ENCODE peak calls at places on chromosomes 7 and 10, in seven cellular contexts. O is NCI-H2029 treated with DMSO at 0.1 percent for 48 hours, I is activated B cell treated with CpG ODN at 0.5 μM for 24 hours, E is right cardiac atrium, K is SW 1271, V is amniotic stem cell, M is AG10803. N is an unnamed sample.

GRCh38 chr10:87761892-87762291 is 56.1 kb downstream of the ATAD1 start:
- DNase-seq in M (peak), K (no peak), O (no peak), I (no peak), V (no peak), E (no peak), N (no peak)

GRCh38 chr10:71266147-71266917 is 52.7 kb upstream of the SLC29A3 start:
- DNase-seq in V (no peak), K (no peak), I (no peak), O (no peak), M (peak), E (peak), N (no peak)

GRCh38 chr10:63700209-63700934 is 179.2 kb downstream of the REEP3 start:
- DNase-seq in M (peak), K (peak), I (no peak), O (peak), V (peak), E (peak), N (no peak)

GRCh38 chr7:2939193-2939885 is 95.2 kb upstream of the GNA12 start:
- DNase-seq in M (peak), V (no peak), E (no peak), I (no peak), K (no peak), O (no peak), N (no peak)

GRCh38 chr10:77230194-77230593 is 407.4 kb downstream of the KCNMA1 start:
- DNase-seq in O (no peak), I (no peak), M (peak), V (no peak), E (no peak), K (no peak), N (no peak)

GRCh38 chr10:119542357-119542989 is at the start of gene RGS10:
- DNase-seq in V (no peak), M (peak), E (peak), K (no peak), O (no peak), I (peak), N (no peak)

GRCh38 chr7:132516042-132516840 is 60.0 kb downstream of the PLXNA4 start:
- DNase-seq in O (no peak), E (no peak), K (no peak), V (no peak), M (peak), I (no peak), N (no peak)

GRCh38 chr7:1922071-1922869 is 252.2 kb downstream of the ELFN1 start:
- DNase-seq in V (no peak), K (no peak), M (peak), E (peak), I (no peak), O (no peak), N (peak)

GRCh38 chr7:151732834-151733585 is 143.9 kb downstream of the PRKAG2 start:
- DNase-seq in V (no peak), K (no peak), M (no peak), I (no peak), O (no peak), E (no peak), N (no peak)

GRCh38 chr10:123847686-123848432 is 43.7 kb downstream of the CPXM2 start:
- DNase-seq in V (peak), E (no peak), I (no peak), O (no peak), K (no peak), M (peak), N (no peak)

GRCh38 chr7:69002416-69002815 is 595.9 kb upstream of the AUTS2 start:
- DNase-seq in K (no peak), V (peak), E (no peak), O (no peak), M (peak), I (no peak), N (no peak)

GRCh38 chr10:44056206-44056605 is 328.7 kb downstream of the CXCL12 start:
- DNase-seq in E (no peak), I (no peak), V (no peak), M (peak), K (no peak), O (no peak), N (no peak)

N was measured in LNCaP clone FGC.